ENCODE peak calls at places on chromosomes 2 and 18, in four cellular contexts. G is effector memory CD8-positive, alpha-beta T cell; V is epithelial cell of esophagus; B is head of caudate nucleus. U is an unnamed sample.

GRCh38 chr2:170222842-170223241 is 44.9 kb downstream of the MYO3B start:
- DNase-seq in G (no peak), B (peak), V (no peak), U (no peak)

GRCh38 chr2:69335291-69335690 is 51.7 kb downstream of the GFPT1 start:
- DNase-seq in B (no peak), V (no peak), G (no peak), U (no peak)

GRCh38 chr2:46580416-46580815 is 101.1 kb downstream of the TMEM247 start:
- DNase-seq in B (no peak), G (no peak), V (no peak), U (no peak)

GRCh38 chr2:138267161-138267901 is 234.2 kb upstream of the SPOPL start:
- DNase-seq in B (no peak), V (peak), G (no peak), U (no peak)

GRCh38 chr2:120320318-120320851 is 25.6 kb upstream of the INHBB start:
- DNase-seq in B (no peak), G (no peak), V (peak), U (no peak)

GRCh38 chr2:166593403-166593802 is 99.4 kb upstream of the SCN7A start:
- DNase-seq in B (no peak), G (no peak), V (peak), U (no peak)

GRCh38 chr2:197208029-197208428 is 102.6 kb downstream of the ANKRD44 start:
- DNase-seq in V (no peak), G (no peak), B (no peak), U (no peak)

GRCh38 chr2:44553456-44553855 is 191.7 kb downstream of the CAMKMT start:
- DNase-seq in V (peak), G (no peak), B (no peak), U (no peak)

GRCh38 chr2:43960921-43961320 is 34.9 kb downstream of the LRPPRC start:
- DNase-seq in V (no peak), G (no peak), B (no peak), U (no peak)

GRCh38 chr2:46718797-46719196 is 196.8 kb downstream of the MCFD2 start:
- DNase-seq in B (no peak), G (no peak), V (no peak), U (no peak)

GRCh38 chr18:31931163-31931885 is 11.6 kb downstream of the TRAPPC8 start:
- DNase-seq in B (no peak), G (no peak), V (peak), U (peak)

GRCh38 chr2:12602661-12603060 is 114.1 kb upstream of the TRIB2 start:
- DNase-seq in V (no peak), G (no peak), B (no peak), U (no peak)

GRCh38 chr2:230901006-230901405 is 24.0 kb downstream of the GPR55 start:
- DNase-seq in G (no peak), V (no peak), B (no peak), U (no peak)

GRCh38 chr2:186486651-186487647 is 889 bp downstream of the ZC3H15 start:
- DNase-seq in V (peak), G (no peak), B (no peak), U (no peak)

GRCh38 chr2:241412144-241412543 is 56.1 kb downstream of the FARP2 start:
- DNase-seq in V (no peak), B (no peak), G (no peak), U (peak)

GRCh38 chr18:11986061-11986460 is 4.8 kb downstream of the IMPA2 start:
- DNase-seq in V (no peak), B (no peak), G (no peak), U (no peak)

GRCh38 chr2:102615620-102616436 is 3.5 kb upstream of the SLC9A2 start:
- DNase-seq in G (peak), V (peak), B (peak), U (no peak)

GRCh38 chr2:38076250-38076709 is 329 bp upstream of the CYP1B1 start:
- DNase-seq in B (peak), G (no peak), V (peak), U (peak)

GRCh38 chr18:56235061-56235772 is 403.2 kb downstream of the TXNL1 start:
- DNase-seq in V (no peak), G (no peak), B (no peak), U (no peak)

GRCh38 chr2:112887904-112888303 is 23.1 kb upstream of the IL37 start:
- DNase-seq in B (no peak), V (no peak), G (no peak), U (no peak)

GRCh38 chr2:201854221-201854801 is 48.0 kb downstream of the CDK15 start:
- DNase-seq in V (peak), B (no peak), G (no peak), U (no peak)

GRCh38 chr18:58113337-58113736 is 69.3 kb downstream of the NEDD4L start:
- DNase-seq in G (no peak), B (no peak), V (no peak), U (no peak)

GRCh38 chr18:61943175-61943964 is 50.6 kb upstream of the RNF152 start:
- DNase-seq in B (no peak), V (no peak), G (no peak), U (no peak)

GRCh38 chr2:234164499-234165409 is 114.3 kb downstream of the SPP2 start:
- DNase-seq in V (no peak), B (no peak), G (peak), U (no peak)

GRCh38 chr2:20175267-20175666 is 49.7 kb downstream of the SDC1 start:
- DNase-seq in B (no peak), G (no peak), V (no peak), U (no peak)

GRCh38 chr2:32947076-32947483 is 327 bp downstream of the LTBP1 start:
- DNase-seq in V (no peak), G (no peak), B (no peak), U (no peak)

GRCh38 chr18:8106603-8107002 is 502.6 kb upstream of the RAB12 start:
- DNase-seq in G (no peak), V (peak), B (no peak), U (no peak)

GRCh38 chr2:222297600-222297935 is 1.2 kb downstream of the PAX3 start:
- DNase-seq in G (no peak), B (no peak), V (no peak), U (no peak)